ENCODE peak calls at places on chromosomes 7 and 10, in eight cellular contexts. J, Q, P, X, R, O, E and T are unnamed samples.

GRCh38 chr10:4315529-4315928 is 510.5 kb upstream of the AKR1E2 start:
- DNase-seq in Q (peak), J (no peak), P (peak), E (no peak), R (peak), O (no peak), X (no peak), T (no peak)

GRCh38 chr10:23172846-23173548 is 19.1 kb upstream of the PTF1A start:
- DNase-seq in X (no peak), R (no peak), O (no peak), E (no peak), J (peak), P (no peak), Q (no peak), T (no peak)

GRCh38 chr10:79069325-79070090 is 742 bp downstream of the ZMIZ1 start:
- DNase-seq in R (peak), Q (peak), E (peak), O (peak), X (peak), J (peak), P (peak), T (peak)

GRCh38 chr10:88618496-88618895 is 31.9 kb downstream of the LIPJ start:
- DNase-seq in Q (no peak), J (no peak), P (no peak), R (peak), O (no peak), E (no peak), X (no peak), T (no peak)

GRCh38 chr10:124093076-124093773 is at the start of gene CHST15:
- DNase-seq in Q (peak), E (peak), O (peak), P (peak), J (peak), R (peak), X (no peak), T (peak)

GRCh38 chr7:121097577-121097976 is 109.1 kb downstream of the CPED1 start:
- DNase-seq in X (no peak), E (no peak), J (no peak), O (no peak), R (no peak), P (no peak), Q (no peak), T (no peak)

GRCh38 chr7:40200791-40201190 is 66.0 kb downstream of the SUGCT start:
- DNase-seq in Q (peak), J (no peak), P (peak), X (no peak), E (no peak), O (no peak), R (peak), T (no peak)

GRCh38 chr7:102064361-102065025 is 222.2 kb upstream of the SH2B2 start:
- DNase-seq in Q (no peak), E (peak), O (peak), X (no peak), R (no peak), J (no peak), P (peak), T (peak)

GRCh38 chr10:129740532-129741279 is 223.4 kb downstream of the EBF3 start:
- DNase-seq in J (peak), O (no peak), P (no peak), R (no peak), X (no peak), Q (no peak), E (no peak), T (no peak)

GRCh38 chr7:5525271-5526189 is 101.9 kb upstream of the TNRC18 start:
- DNase-seq in Q (peak), E (no peak), R (peak), X (peak), J (no peak), P (peak), O (peak), T (peak)

GRCh38 chr7:146185844-146186243 is 69.2 kb downstream of the CNTNAP2 start:
- DNase-seq in X (no peak), Q (peak), P (peak), O (peak), R (no peak), J (no peak), E (no peak), T (no peak)

GRCh38 chr7:94877731-94878670 is 29.4 kb upstream of the PPP1R9A start:
- DNase-seq in P (no peak), J (no peak), Q (no peak), O (peak), E (no peak), R (no peak), X (no peak), T (peak)

GRCh38 chr7:26777383-26777782 is 87.0 kb downstream of the SKAP2 start:
- DNase-seq in O (no peak), Q (peak), R (no peak), P (no peak), X (no peak), E (no peak), J (no peak), T (no peak)

GRCh38 chr7:157704365-157704764 is 367.6 kb downstream of the DNAJB6 start:
- DNase-seq in Q (no peak), R (no peak), J (no peak), E (peak), X (no peak), O (no peak), P (no peak), T (no peak)

GRCh38 chr10:36538945-36539586 is 586.3 kb upstream of the ANKRD30A start:
- DNase-seq in P (peak), R (peak), X (no peak), E (no peak), O (peak), J (no peak), Q (peak), T (no peak)

GRCh38 chr7:138975343-138976104 is 5.7 kb downstream of the KIAA1549 start:
- DNase-seq in E (no peak), J (no peak), O (no peak), P (no peak), Q (no peak), R (no peak), X (no peak), T (no peak)

GRCh38 chr7:138865843-138866242 is 67.8 kb upstream of the ATP6V0A4 start:
- DNase-seq in P (peak), Q (no peak), O (peak), J (no peak), R (no peak), E (no peak), X (peak), T (peak)

GRCh38 chr10:59817806-59818205 is 64.6 kb upstream of the MRLN start:
- DNase-seq in Q (no peak), E (no peak), O (no peak), R (peak), P (no peak), X (no peak), J (no peak), T (no peak)

GRCh38 chr10:61754553-61755540 is 92.1 kb downstream of the CABCOCO1 start:
- DNase-seq in O (peak), R (no peak), P (no peak), Q (no peak), E (no peak), X (no peak), J (no peak), T (no peak)

GRCh38 chr7:833601-834258 is 1.5 kb downstream of the SUN1 start:
- DNase-seq in O (no peak), P (no peak), Q (no peak), E (no peak), J (no peak), R (no peak), X (peak), T (no peak)

GRCh38 chr10:52615756-52616419 is 156.7 kb downstream of the MBL2 start:
- DNase-seq in X (no peak), J (no peak), R (peak), Q (peak), E (no peak), O (no peak), P (peak), T (no peak)

GRCh38 chr7:123782071-123782798 is 33.4 kb upstream of the WASL start:
- DNase-seq in P (peak), X (no peak), O (no peak), R (no peak), E (no peak), J (no peak), Q (no peak), T (no peak)

GRCh38 chr7:5703572-5704533 is 77.6 kb downstream of the RNF216 start:
- DNase-seq in X (peak), J (no peak), O (no peak), E (no peak), R (no peak), Q (no peak), P (peak), T (no peak)

GRCh38 chr7:2710901-2711551 is 23.0 kb downstream of the AMZ1 start:
- DNase-seq in R (no peak), Q (no peak), O (no peak), E (no peak), X (peak), P (peak), J (no peak), T (no peak)

DNA sequence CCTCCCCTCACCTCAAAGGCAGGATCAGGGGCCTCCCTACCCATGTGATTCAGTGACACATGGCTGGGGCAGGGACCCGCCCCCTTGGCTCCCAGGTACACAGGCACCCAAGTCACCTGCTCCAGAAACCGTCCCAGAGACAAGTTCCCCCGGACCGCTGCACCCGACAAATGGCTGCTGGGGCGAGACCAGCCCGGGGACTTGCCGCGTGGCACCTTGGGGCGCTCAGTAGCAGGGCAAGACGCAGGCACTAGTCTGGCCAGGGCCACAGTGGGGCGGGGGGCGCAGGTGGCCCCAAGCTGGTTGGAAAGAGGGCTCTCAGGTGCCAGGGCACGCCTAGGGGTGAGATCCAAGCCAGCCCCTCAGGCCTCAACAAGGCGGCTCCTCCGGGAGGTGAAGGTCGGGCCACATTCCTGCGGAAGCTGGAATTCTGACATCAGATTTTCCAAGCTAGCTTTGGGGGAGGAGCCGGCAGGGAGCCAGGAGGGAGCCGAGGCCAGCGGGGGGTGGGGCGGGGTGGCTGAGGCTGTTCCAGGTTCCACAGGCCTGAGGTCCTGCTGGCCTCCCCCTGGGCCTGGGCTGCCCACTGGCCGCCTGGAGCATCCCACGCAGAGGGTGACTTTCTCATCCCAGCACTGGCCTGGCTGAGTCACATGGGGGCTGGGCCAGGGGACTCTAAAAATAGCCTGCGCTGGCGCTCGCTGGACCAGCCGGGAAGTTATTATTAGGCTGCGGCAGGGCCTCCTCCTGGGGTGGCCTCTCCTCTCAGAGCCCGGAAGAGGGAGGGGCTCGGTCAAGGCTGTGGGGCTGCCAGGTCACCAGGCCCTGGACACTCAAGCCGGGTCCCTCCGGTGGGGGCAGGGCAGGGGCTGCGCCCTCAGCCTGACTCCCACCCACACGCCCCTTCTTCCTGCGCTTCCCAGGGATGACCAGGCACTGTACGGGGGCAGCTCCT is 20.5 kb upstream of the INPP5A start:
- DNase-seq in X (no peak), E (peak), Q (peak), P (peak), O (peak), J (peak), R (peak), T (peak)
- TF ChIP-seq CTCF in X (no peak), E (no peak), Q (no peak), P (no peak), O (no peak), J (peak), R (no peak), T (no peak)

GRCh38 chr7:118352854-118353453 is 128.4 kb downstream of the ANKRD7 start:
- DNase-seq in J (no peak), E (no peak), Q (peak), R (peak), O (peak), P (peak), X (peak), T (no peak)
- TF ChIP-seq CTCF in J (peak), E (no peak), Q (no peak), R (no peak), O (peak), P (no peak), X (peak), T (peak)

GRCh38 chr7:115747174-115747573 is 283.4 kb downstream of the TFEC start:
- DNase-seq in Q (peak), P (peak), R (peak), E (no peak), X (peak), J (no peak), O (no peak), T (peak)

GRCh38 chr7:115749924-115750323 is 280.6 kb downstream of the TFEC start:
- DNase-seq in R (peak), P (peak), Q (no peak), J (no peak), O (no peak), E (peak), X (no peak), T (no peak)

GRCh38 chr7:115754226-115754625 is 276.3 kb downstream of the TFEC start:
- DNase-seq in O (no peak), J (no peak), E (no peak), Q (no peak), R (no peak), X (no peak), P (no peak), T (no peak)

DNA sequence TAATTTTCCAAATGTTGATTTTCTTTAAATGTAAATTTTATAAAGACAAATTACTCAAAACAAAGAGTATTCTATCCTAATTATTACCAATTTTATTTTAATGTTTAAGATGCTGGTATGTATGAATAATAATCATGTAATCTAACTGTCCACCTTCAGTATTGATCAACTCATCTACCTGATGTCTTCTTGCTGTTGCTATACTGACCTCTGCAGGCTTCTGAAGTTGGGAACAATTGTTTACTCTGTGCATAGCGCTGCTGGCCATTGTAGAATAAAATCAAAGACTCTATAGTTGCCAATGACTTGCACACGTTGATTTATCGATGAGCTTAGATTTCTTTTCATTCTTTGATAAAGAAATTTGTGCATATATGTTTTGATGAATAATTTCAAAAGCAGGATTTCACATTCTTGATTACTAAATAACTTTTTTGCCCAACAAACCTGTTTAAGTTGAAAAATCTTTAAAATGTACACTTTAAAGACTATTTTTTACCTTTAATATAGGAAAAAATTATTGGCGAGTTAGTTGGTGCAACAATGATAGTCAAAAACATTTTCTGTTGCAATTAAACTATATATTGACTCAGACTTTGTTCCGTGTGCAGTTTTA is 282.3 kb downstream of the TFEC start:
- DNase-seq in O (peak), J (no peak), E (no peak), R (peak), P (peak), Q (peak), X (peak), T (peak)
- TF ChIP-seq CTCF in O (peak), J (peak), E (no peak), R (peak), P (peak), Q (peak), X (peak), T (peak)

DNA sequence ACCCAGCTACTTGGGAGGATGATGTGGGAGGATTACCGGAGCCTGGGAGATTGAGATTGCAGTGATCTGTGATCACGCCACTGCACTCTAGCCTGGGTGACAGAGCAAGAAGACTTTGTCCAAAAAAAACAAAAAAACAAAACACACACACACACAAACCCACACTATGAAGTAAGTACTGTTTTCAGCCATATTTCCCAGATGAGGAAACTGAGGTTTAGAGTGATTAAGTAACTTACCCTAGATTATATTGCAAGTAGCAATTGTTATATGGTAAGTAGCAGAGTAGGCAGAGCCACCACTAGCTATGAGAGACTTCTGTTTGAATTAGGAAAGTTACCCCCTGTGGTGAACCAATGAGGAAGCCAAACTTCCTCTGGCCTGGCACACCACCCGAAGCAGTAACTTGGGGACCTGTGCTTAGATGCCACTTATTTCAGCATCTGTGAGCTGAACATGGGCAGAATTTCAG is 61.9 kb downstream of the MCU start:
- DNase-seq in O (no peak), Q (no peak), E (no peak), X (no peak), P (no peak), J (no peak), R (no peak), T (no peak)
- TF ChIP-seq CTCF in O (no peak), Q (no peak), E (no peak), X (no peak), P (no peak), J (no peak), R (no peak), T (no peak)

DNA sequence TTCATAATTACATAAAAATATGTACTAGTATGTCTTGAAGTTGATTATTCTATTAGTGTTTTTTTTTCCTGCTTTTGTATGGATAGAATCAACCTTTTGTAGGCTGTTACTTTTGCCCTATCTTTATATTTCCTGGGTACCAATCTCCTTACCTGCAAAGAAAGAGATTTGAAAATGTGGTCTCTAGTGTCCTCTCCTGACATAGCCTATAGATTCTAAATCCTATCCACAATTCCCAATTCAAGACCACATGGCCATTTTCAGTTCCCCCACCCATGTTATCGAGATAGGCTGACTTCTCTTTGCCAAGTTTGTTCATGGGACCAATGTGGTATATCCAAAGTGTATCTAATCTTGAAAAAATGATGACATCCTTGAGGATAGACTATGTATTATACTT is 269.4 kb upstream of the SEMA3D start:
- DNase-seq in Q (no peak), E (no peak), J (no peak), R (no peak), X (no peak), O (no peak), P (no peak), T (no peak)
- TF ChIP-seq CTCF in Q (no peak), E (no peak), J (no peak), R (no peak), X (no peak), O (no peak), P (no peak), T (no peak)

GRCh38 chr10:71242621-71243009 is 30.2 kb downstream of the UNC5B start:
- DNase-seq in X (no peak), P (no peak), R (no peak), J (no peak), E (no peak), Q (no peak), O (no peak), T (no peak)
- TF ChIP-seq CTCF in X (no peak), P (no peak), R (no peak), J (no peak), E (no peak), Q (no peak), O (no peak), T (peak)

GRCh38 chr10:1422275-1422674 is 315.1 kb downstream of the ADARB2 start:
- DNase-seq in J (no peak), Q (no peak), R (no peak), O (no peak), P (no peak), X (no peak), E (no peak), T (no peak)

GRCh38 chr10:1418031-1418550 is 319.2 kb downstream of the ADARB2 start:
- DNase-seq in Q (no peak), E (no peak), J (no peak), O (no peak), X (no peak), P (no peak), R (no peak), T (no peak)

GRCh38 chr10:1423676-1424253 is 313.6 kb downstream of the ADARB2 start:
- DNase-seq in Q (no peak), P (no peak), E (no peak), X (no peak), O (no peak), R (no peak), J (no peak), T (no peak)

GRCh38 chr10:1419796-1420429 is 317.4 kb downstream of the ADARB2 start:
- DNase-seq in E (no peak), Q (no peak), X (no peak), P (no peak), J (no peak), R (no peak), O (no peak), T (no peak)

GRCh38 chr10:1420663-1421362 is 316.5 kb downstream of the ADARB2 start:
- DNase-seq in E (peak), R (no peak), J (peak), O (peak), Q (peak), X (peak), P (peak), T (peak)
- TF ChIP-seq CTCF in E (peak), R (no peak), J (peak), O (peak), Q (peak), X (peak), P (peak), T (peak)

GRCh38 chr10:122053314-122053713 is 64.4 kb downstream of the TACC2 start:
- DNase-seq in X (no peak), R (no peak), P (no peak), J (no peak), Q (no peak), O (no peak), E (no peak), T (no peak)

GRCh38 chr10:122050316-122050715 is 61.4 kb downstream of the TACC2 start:
- DNase-seq in X (no peak), J (no peak), E (no peak), R (no peak), O (no peak), Q (no peak), P (no peak), T (no peak)

GRCh38 chr10:122050811-122051210 is 61.8 kb downstream of the TACC2 start:
- DNase-seq in X (no peak), R (no peak), P (no peak), J (no peak), Q (no peak), O (no peak), E (no peak), T (no peak)

GRCh38 chr10:122052702-122053101 is 63.7 kb downstream of the TACC2 start:
- DNase-seq in R (no peak), Q (no peak), P (no peak), J (no peak), O (peak), X (no peak), E (no peak), T (no peak)

GRCh38 chr10:122051609-122052385 is 62.8 kb downstream of the TACC2 start:
- DNase-seq in E (peak), J (peak), X (no peak), P (peak), Q (peak), O (peak), R (peak), T (peak)
- TF ChIP-seq CTCF in E (peak), J (peak), X (no peak), P (peak), Q (peak), O (peak), R (peak), T (peak)